ENCODE peak calls at places on chromosomes 13 and 19, in four cellular contexts. Z, C, W and G are unnamed samples.

GRCh38 chr13:99496322-99497142 is 4.7 kb upstream of the TM9SF2 start:
- DNase-seq in Z (no peak), C (peak), W (peak), G (no peak)

GRCh38 chr13:30175166-30175565 is 132.2 kb downstream of the KATNAL1 start:
- DNase-seq in Z (no peak), C (no peak), W (no peak), G (no peak)

GRCh38 chr13:36981156-36981743 is 17.9 kb downstream of the ALG5 start:
- DNase-seq in Z (peak), C (no peak), W (no peak), G (no peak)

GRCh38 chr19:8030906-8031305 is 21.7 kb upstream of the CCL25 start:
- DNase-seq in Z (no peak), C (no peak), W (no peak), G (no peak)

GRCh38 chr13:76383671-76384461 is 502.3 kb downstream of the KCTD12 start:
- DNase-seq in Z (no peak), C (no peak), W (no peak), G (no peak)

GRCh38 chr19:58228584-58229254 is at the start of gene ZNF544:
- DNase-seq in Z (peak), C (peak), W (peak), G (peak)

GRCh38 chr13:94073006-94073744 is 406.3 kb downstream of the DCT start:
- DNase-seq in Z (no peak), C (no peak), W (no peak), G (no peak)

GRCh38 chr19:50362030-50362412 is 3.4 kb downstream of the NAPSA start:
- DNase-seq in Z (no peak), C (no peak), W (no peak), G (no peak)

GRCh38 chr19:16285769-16286564 is 38.7 kb upstream of the KLF2 start:
- DNase-seq in Z (no peak), C (no peak), W (no peak), G (no peak)

GRCh38 chr19:16677060-16677459 is 16.1 kb downstream of the TMEM38A start:
- DNase-seq in Z (no peak), C (peak), W (no peak), G (no peak)

GRCh38 chr13:23748591-23748990 is 140.6 kb downstream of the MIPEP start:
- DNase-seq in Z (no peak), C (no peak), W (no peak), G (no peak)

GRCh38 chr19:15869873-15870272 is 28.0 kb downstream of the CYP4F2 start:
- DNase-seq in Z (no peak), C (peak), W (no peak), G (no peak)

GRCh38 chr19:33998302-33998701 is 174.0 kb upstream of the LSM14A start:
- DNase-seq in Z (no peak), C (no peak), W (no peak), G (no peak)

GRCh38 chr19:5006201-5006600 is 37.3 kb downstream of the KDM4B start:
- DNase-seq in Z (no peak), C (no peak), W (no peak), G (no peak)

GRCh38 chr19:46181386-46181774 is 33.3 kb downstream of the IGFL2 start:
- DNase-seq in Z (no peak), C (peak), W (no peak), G (no peak)

GRCh38 chr19:15426485-15427349 is 7.9 kb upstream of the AKAP8L start:
- DNase-seq in Z (no peak), C (no peak), W (no peak), G (no peak)

GRCh38 chr19:4144666-4145261 is 8.7 kb upstream of the CREB3L3 start:
- DNase-seq in Z (peak), C (no peak), W (no peak), G (no peak)

GRCh38 chr13:49098198-49098597 is 121.9 kb upstream of the MLNR start:
- DNase-seq in Z (no peak), C (no peak), W (no peak), G (no peak)

GRCh38 chr19:35417278-35417677 is 30.8 kb upstream of the FFAR2 start:
- DNase-seq in Z (no peak), C (no peak), W (no peak), G (no peak)

GRCh38 chr13:113856716-113857065 is 7.2 kb downstream of the GAS6 start:
- DNase-seq in Z (no peak), C (no peak), W (no peak), G (no peak)

GRCh38 chr13:34863360-34864135 is 78.5 kb upstream of the NBEA start:
- DNase-seq in Z (no peak), C (no peak), W (no peak), G (no peak)

GRCh38 chr19:38544569-38545315 is 73.0 kb downstream of the MAP4K1 start:
- DNase-seq in Z (peak), C (no peak), W (no peak), G (no peak)

GRCh38 chr13:103287659-103288058 is 221.4 kb upstream of the SLC10A2 start:
- DNase-seq in Z (no peak), C (no peak), W (no peak), G (no peak)

DNA sequence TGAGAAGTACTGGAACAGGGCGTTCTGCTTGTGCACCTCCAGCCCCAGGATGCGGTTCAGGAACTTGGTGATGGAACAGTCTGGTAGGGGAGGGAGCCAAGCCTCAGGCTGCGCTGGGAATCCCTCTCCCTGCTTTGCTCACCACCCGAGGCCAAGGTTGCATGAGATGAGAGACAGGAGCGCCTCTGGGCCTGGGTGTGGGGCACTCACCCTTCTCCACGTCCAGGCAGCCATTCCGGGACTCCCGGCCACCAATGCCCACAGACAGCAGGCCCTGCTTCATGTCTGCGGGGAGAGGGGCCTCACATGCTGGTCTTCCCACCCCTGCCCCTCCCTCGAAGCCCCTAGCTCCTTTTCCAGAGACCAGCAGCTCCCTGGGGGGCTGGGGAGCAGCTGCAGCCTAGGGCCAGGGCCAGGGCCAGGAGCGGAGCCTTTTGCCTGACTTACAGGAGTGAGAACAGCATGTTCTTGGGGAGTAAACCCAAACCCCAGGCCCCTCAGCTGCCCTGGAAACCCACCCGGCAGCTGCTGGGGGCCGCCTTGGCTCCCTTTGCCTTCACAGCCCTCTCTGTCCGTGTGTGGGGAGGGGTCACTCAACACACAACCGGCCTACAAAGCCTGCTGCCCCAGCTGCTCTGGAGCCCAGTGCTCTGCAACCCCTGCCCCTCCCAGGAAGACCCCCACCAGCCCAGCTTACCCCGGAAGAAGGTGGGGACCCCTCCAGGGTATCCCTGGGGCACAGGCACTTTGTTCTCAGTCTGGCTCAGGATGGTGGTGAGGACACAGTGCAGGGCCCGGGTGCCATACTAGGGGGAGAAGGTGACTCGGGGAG is 7.2 kb downstream of the GPX4 start:
- DNase-seq in Z (no peak), C (no peak), W (no peak), G (no peak)
- TF ChIP-seq SPI1 in Z (no peak), C (no peak), W (no peak), G (no peak)

GRCh38 chr19:54133957-54134590 is 3.5 kb upstream of the CNOT3 start:
- DNase-seq in Z (no peak), C (no peak), W (no peak), G (no peak)

GRCh38 chr19:54137913-54138776 is 583 bp downstream of the CNOT3 start:
- DNase-seq in Z (peak), C (no peak), W (no peak), G (peak)

GRCh38 chr19:54136864-54137113 is 773 bp upstream of the CNOT3 start:
- DNase-seq in Z (no peak), C (no peak), W (no peak), G (peak)

GRCh38 chr19:54137114-54137912 is at the start of gene CNOT3:
- DNase-seq in Z (peak), C (peak), W (peak), G (peak)

GRCh38 chr19:54136086-54136863 is 1.3 kb upstream of the CNOT3 start:
- DNase-seq in Z (no peak), C (no peak), W (no peak), G (no peak)
- TF ChIP-seq SPI1 in Z (no peak), C (no peak), W (no peak), G (no peak)

GRCh38 chr19:49338691-49339363 is 3.6 kb downstream of the CD37 start:
- DNase-seq in Z (peak), C (no peak), W (no peak), G (no peak)
- TF ChIP-seq SPI1 in Z (no peak), C (no peak), W (no peak), G (no peak)

DNA sequence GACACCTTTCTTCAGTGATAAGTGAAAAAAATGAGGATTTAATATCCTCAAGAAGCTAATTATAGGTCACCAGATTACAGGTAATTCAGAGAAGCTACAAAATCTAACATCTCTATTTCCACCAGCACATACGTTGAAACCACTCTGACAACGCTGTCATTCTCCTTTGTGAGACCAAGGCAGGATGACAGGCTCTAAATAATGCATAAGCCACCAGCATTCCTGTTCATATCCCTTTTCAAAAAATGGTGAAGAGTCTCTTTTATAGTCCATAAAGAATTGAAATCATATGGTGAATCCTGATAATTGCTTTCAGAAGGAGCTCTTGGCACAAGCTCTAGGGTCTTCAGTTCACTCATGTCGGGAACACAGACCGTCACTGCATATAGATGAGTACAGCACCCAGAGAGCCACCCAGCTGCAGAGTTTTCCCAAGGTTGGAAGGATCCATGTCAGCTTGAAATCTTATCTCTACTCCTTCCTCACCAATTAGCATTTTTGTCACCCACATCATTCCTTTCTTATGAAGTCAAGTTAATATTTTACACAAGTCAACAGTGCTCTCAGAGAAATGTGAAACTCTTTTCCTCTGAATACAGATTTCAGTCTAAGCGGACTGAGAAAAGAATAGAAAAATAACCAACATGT is 431.4 kb downstream of the TBC1D4 start:
- DNase-seq in Z (no peak), C (no peak), W (no peak), G (no peak)
- TF ChIP-seq SPI1 in Z (no peak), C (no peak), W (no peak), G (no peak)